ENCODE peak calls at places on chromosomes 3 and 15, in five cellular contexts. U is astrocyte of the spinal cord, M is psoas muscle, I is fibroblast of the aortic adventitia, A is HL-60. Q is an unnamed sample.

GRCh38 chr3:47347217-47347801 is 33.5 kb upstream of the PTPN23 start:
- DNase-seq in U (peak; percentile 23), I (peak; percentile 69), M (no peak), A (peak; percentile 69), Q (peak; percentile 65)

GRCh38 chr3:52498134-52499054 is 3.3 kb downstream of the STAB1 start:
- DNase-seq in I (peak; percentile 80), U (peak; percentile 68), M (peak; percentile 69), A (peak; percentile 99), Q (peak; percentile 94)

GRCh38 chr15:65476942-65477341 is 40.5 kb downstream of the DPP8 start:
- DNase-seq in A (no peak), U (peak; percentile 29), M (peak; percentile 17), I (peak; percentile 88), Q (peak; percentile 89)

GRCh38 chr3:147113293-147114045 is 292.9 kb downstream of the ZIC4 start:
- DNase-seq in M (no peak), A (no peak), I (peak; percentile 94), U (peak; percentile 95), Q (peak; percentile 88)

GRCh38 chr3:41317718-41318117 is 118.4 kb downstream of the CTNNB1 start:
- DNase-seq in A (no peak), I (peak; percentile 73), M (no peak), U (peak; percentile 80), Q (peak; percentile 70)

GRCh38 chr3:47057212-47057671 is 77.8 kb downstream of the NBEAL2 start:
- DNase-seq in I (peak; percentile 22), U (peak; percentile 32), A (no peak), M (no peak), Q (peak; percentile 48)

GRCh38 chr15:66733976-66734375 is 31.9 kb downstream of the SMAD6 start:
- DNase-seq in U (no peak), A (no peak), M (peak; percentile 25), I (peak; percentile 66), Q (no peak)

GRCh38 chr3:194976049-194976451 is 290.4 kb downstream of the FAM43A start:
- DNase-seq in M (no peak), A (no peak), U (no peak), I (no peak), Q (no peak)

GRCh38 chr15:99634576-99634975 is 68.8 kb downstream of the MEF2A start:
- DNase-seq in A (no peak), I (no peak), M (no peak), U (no peak), Q (no peak)

GRCh38 chr3:162021206-162021605 is 524.6 kb downstream of the OTOL1 start:
- DNase-seq in U (no peak), M (no peak), I (no peak), A (no peak), Q (peak; percentile 22)

GRCh38 chr3:64037084-64037483 is 13.8 kb upstream of the PSMD6 start:
- DNase-seq in M (no peak), A (no peak), U (no peak), I (no peak), Q (no peak)

GRCh38 chr3:24579008-24579407 is 84.4 kb upstream of the THRB start:
- DNase-seq in I (no peak), A (no peak), M (no peak), U (no peak), Q (no peak)

GRCh38 chr15:60390931-60391501 is 6.8 kb downstream of the ANXA2 start:
- DNase-seq in A (no peak), U (peak; percentile 88), M (peak; percentile 56), I (peak; percentile 91), Q (peak; percentile 93)

GRCh38 chr3:100046986-100047385 is 67.3 kb downstream of the FILIP1L start:
- DNase-seq in U (no peak), I (no peak), A (no peak), M (no peak), Q (no peak)

GRCh38 chr15:84598250-84598649 is 2.6 kb upstream of the ZSCAN2 start:
- DNase-seq in A (peak; percentile 64), I (no peak), U (no peak), M (no peak), Q (peak; percentile 32)

GRCh38 chr15:54312528-54312927 is 334.3 kb downstream of the UNC13C start:
- DNase-seq in I (no peak), A (no peak), M (no peak), U (no peak), Q (no peak)

GRCh38 chr3:82163907-82164520 is 402.6 kb upstream of the GBE1 start:
- DNase-seq in A (peak; percentile 17), M (no peak), I (peak; percentile 22), U (peak; percentile 36), Q (peak; percentile 48)

GRCh38 chr3:66938338-66938963 is 59.7 kb upstream of the KBTBD8 start:
- DNase-seq in A (peak; percentile 16), I (peak; percentile 75), U (peak; percentile 64), M (no peak), Q (peak; percentile 62)

GRCh38 chr3:95629802-95630201 is 1184.6 kb upstream of the EPHA6 start:
- DNase-seq in M (no peak), U (no peak), I (no peak), A (no peak), Q (no peak)

GRCh38 chr3:170651260-170651845 is 65.5 kb upstream of the SLC7A14 start:
- DNase-seq in I (no peak), M (no peak), A (no peak), U (no peak), Q (no peak)

GRCh38 chr3:32106929-32107362 is 526 bp downstream of the GPD1L start:
- DNase-seq in A (peak; percentile 26), U (peak; percentile 7), M (peak; percentile 44), I (peak; percentile 10), Q (no peak)

GRCh38 chr15:70083423-70083822 is 14.3 kb downstream of the TLE3 start:
- DNase-seq in I (no peak), U (no peak), M (no peak), A (no peak), Q (no peak)
- H3K4me3 ChIP-seq in I (no peak overlapping the region), U (no peak overlapping the region), M (no peak overlapping the region), A (no peak overlapping the region), Q (no peak overlapping the region)

DNA sequence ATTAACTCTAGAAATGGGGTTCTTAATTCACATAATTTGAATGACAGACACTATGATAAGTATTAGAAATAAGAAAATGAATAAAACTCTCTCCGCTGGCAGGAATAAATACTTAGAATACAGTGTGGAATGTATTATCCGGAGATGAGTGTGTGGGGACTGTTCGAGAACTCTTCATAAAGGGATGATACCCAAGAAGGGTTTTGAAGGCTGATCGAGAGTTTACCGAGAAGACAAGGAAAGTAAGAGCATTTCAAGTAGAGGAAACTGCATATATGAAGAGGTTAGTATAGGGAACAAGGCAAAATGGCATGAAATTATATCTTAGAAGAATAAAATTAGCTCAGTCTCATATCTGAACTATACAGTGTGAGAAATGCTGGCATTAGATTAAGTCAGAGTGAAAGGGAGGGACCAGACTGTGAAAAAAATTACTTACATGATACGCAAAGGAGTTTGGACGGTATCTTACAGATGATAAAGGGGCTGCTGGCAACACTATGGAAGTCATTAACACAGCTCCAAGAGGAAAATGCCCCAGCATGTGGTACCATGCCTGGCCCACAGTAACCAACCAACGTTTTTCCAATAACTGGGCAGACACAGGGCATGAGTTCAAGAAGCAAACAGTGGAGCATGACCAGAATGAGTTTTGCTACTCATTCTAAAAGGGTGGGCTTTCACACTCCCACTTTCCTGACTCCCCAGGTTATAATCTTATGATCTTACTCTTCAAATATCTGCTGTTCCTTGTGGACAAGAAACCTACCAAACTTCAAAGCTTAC is 6.5 kb downstream of the DCBLD2 start:
- DNase-seq in A (no peak), M (no peak), U (peak; percentile 24), I (no peak), Q (no peak)
- H3K4me3 ChIP-seq in A (no peak overlapping the region), M (no peak overlapping the region), U (peak overlapping the region; percentile 89), I (no peak overlapping the region), Q (no peak overlapping the region)

DNA sequence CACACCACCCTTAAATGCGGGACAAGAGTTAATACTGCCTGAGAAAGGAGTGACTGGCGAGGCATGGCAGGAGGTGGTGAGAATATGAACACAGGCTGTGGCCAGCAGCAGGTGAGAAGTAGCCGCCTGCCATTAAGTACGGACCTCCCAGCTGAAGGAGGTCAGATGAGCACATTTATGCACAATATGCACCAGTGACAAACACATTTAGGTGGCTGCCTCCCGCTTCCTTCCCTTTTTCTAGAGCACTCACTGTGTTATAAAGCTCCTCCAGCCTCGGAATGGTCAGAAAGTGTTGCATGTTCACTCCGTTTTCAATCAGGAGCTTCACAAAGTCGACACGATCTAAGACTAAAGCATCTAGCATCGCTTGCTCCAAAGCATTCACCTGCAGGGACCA is 52.4 kb downstream of the TRPM1 start:
- DNase-seq in U (no peak), I (no peak), M (no peak), A (peak; percentile 14), Q (no peak)
- H3K4me3 ChIP-seq in U (no peak overlapping the region), I (no peak overlapping the region), M (no peak overlapping the region), A (no peak overlapping the region), Q (no peak overlapping the region)

GRCh38 chr3:48596157-48596556 is 1.0 kb upstream of the COL7A1 start:
- DNase-seq in A (no peak), M (no peak), I (no peak), U (no peak), Q (no peak)

GRCh38 chr3:48595075-48595525 is at the start of gene COL7A1:
- DNase-seq in I (no peak), M (no peak), U (no peak), A (no peak), Q (no peak)

GRCh38 chr3:48593337-48593736 is 1.8 kb downstream of the COL7A1 start:
- DNase-seq in I (no peak), M (no peak), A (no peak), U (no peak), Q (no peak)

GRCh38 chr3:48595526-48596121 is 495 bp upstream of the COL7A1 start:
- DNase-seq in U (peak; percentile 92), M (peak; percentile 67), A (peak; percentile 41), I (peak; percentile 75), Q (peak; percentile 90)

GRCh38 chr3:48594431-48595049 is 589 bp downstream of the COL7A1 start:
- DNase-seq in U (no peak), I (no peak), A (no peak), M (no peak), Q (peak; percentile 20)
- H3K4me3 ChIP-seq in U (peak overlapping the region; percentile 48), I (peak overlapping the region; percentile 61), A (no peak overlapping the region), M (peak overlapping the region; percentile 61), Q (peak overlapping the region; percentile 47)

GRCh38 chr3:29285356-29286070 is 4.6 kb downstream of the RBMS3 start:
- DNase-seq in I (peak; percentile 71), A (no peak), U (no peak), M (no peak), Q (peak; percentile 55)
- H3K4me3 ChIP-seq in I (peak overlapping the region; percentile 93), A (no peak overlapping the region), U (peak overlapping the region; percentile 12), M (peak overlapping the region; percentile 76), Q (peak overlapping the region; percentile 31)

GRCh38 chr3:44353355-44353924 is 14.9 kb downstream of the TCAIM start:
- DNase-seq in M (no peak), U (no peak), A (no peak), I (no peak), Q (no peak)

GRCh38 chr3:44359146-44359751 is 20.7 kb downstream of the TCAIM start:
- DNase-seq in A (no peak), U (no peak), I (no peak), M (no peak), Q (no peak)

GRCh38 chr3:44355634-44356033 is 17.1 kb downstream of the TCAIM start:
- DNase-seq in I (peak; percentile 85), M (no peak), U (peak; percentile 86), A (peak; percentile 20), Q (peak; percentile 87)
- H3K4me3 ChIP-seq in I (no peak overlapping the region), M (no peak overlapping the region), U (no peak overlapping the region), A (no peak overlapping the region), Q (no peak overlapping the region)

DNA sequence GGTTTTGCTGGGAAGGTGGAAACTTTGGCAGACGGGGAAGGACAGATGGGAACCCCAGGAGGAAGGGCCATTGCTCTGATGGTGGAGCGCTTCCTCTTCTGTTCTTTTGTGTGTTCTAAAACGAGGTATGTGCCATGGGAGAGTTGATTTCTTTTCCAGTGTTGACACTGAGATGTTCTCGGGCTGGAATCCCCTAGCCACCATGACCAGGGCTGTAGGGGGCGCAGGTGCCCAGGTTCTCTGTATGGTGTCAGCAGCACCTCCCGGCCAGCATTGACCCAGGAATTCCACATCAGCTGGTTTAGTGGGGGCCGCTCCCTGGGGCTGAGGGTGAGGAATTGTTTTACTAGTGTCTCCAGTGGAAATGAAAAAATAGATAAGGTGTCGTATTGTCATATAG is 34.3 kb upstream of the ACAD9 start:
- DNase-seq in A (no peak), U (no peak), I (no peak), M (no peak), Q (no peak)
- H3K4me3 ChIP-seq in A (no peak overlapping the region), U (no peak overlapping the region), I (no peak overlapping the region), M (peak overlapping the region; percentile 66), Q (no peak overlapping the region)

Q was measured in fibroblast of mammary gland.